ENCODE peak calls at places on chromosome 3, in nine cellular contexts. J, M, G, L, Z, C, U, Y and W are unnamed samples.

GRCh38 chr3:157856078-157856939 is 249.9 kb downstream of the SHOX2 start:
- DNase-seq in Y (no peak), J (no peak), U (no peak), L (no peak), Z (no peak), C (no peak), M (no peak), G (peak), W (no peak)

GRCh38 chr3:85427467-85427866 is 468.7 kb downstream of the CADM2 start:
- DNase-seq in Z (no peak), C (no peak), Y (no peak), G (no peak), J (no peak), U (no peak), M (no peak), L (no peak), W (no peak)

GRCh38 chr3:160395297-160395696 is 3.7 kb downstream of the IFT80 start:
- DNase-seq in M (no peak), L (peak), J (peak), Y (no peak), C (no peak), Z (no peak), G (peak), U (no peak), W (no peak)

GRCh38 chr3:146262711-146263110 is 11.8 kb upstream of the PLSCR4 start:
- DNase-seq in G (no peak), C (no peak), Y (no peak), J (no peak), Z (no peak), L (no peak), U (no peak), M (no peak), W (no peak)

GRCh38 chr3:121769246-121769645 is 19.7 kb upstream of the GOLGB1 start:
- DNase-seq in J (no peak), L (no peak), G (no peak), C (no peak), M (no peak), Z (no peak), Y (no peak), U (no peak), W (no peak)

GRCh38 chr3:98954806-98955205 is 53.3 kb upstream of the DCBLD2 start:
- DNase-seq in J (peak), Z (no peak), G (peak), U (no peak), Y (no peak), C (no peak), M (no peak), L (no peak), W (no peak)

GRCh38 chr3:29004885-29005599 is 275.8 kb upstream of the RBMS3 start:
- DNase-seq in L (no peak), Y (no peak), U (no peak), Z (no peak), J (no peak), G (no peak), M (no peak), C (no peak), W (no peak)

GRCh38 chr3:52572221-52572620 is 35.8 kb downstream of the UQCC5 start:
- DNase-seq in M (no peak), Y (no peak), J (no peak), G (no peak), U (no peak), Z (no peak), L (no peak), C (no peak), W (no peak)

GRCh38 chr3:46289551-46289950 is 47.3 kb downstream of the CCR3 start:
- DNase-seq in J (no peak), M (no peak), Z (no peak), L (no peak), Y (no peak), U (no peak), G (no peak), C (no peak), W (no peak)

GRCh38 chr3:23867400-23867799 is 49.4 kb downstream of the NKIRAS1 start:
- DNase-seq in G (no peak), M (no peak), U (no peak), C (no peak), L (no peak), J (no peak), Z (no peak), Y (no peak), W (no peak)

GRCh38 chr3:13195374-13195773 is 122.1 kb upstream of the IQSEC1 start:
- DNase-seq in U (no peak), Z (no peak), L (no peak), C (no peak), Y (no peak), J (no peak), M (no peak), G (no peak), W (no peak)

GRCh38 chr3:177977381-177978158 is 558.7 kb upstream of the KCNMB2 start:
- DNase-seq in C (no peak), J (peak), U (no peak), G (peak), Y (no peak), Z (no peak), M (no peak), L (no peak), W (no peak)

GRCh38 chr3:156710429-156710828 is 36.0 kb downstream of the TIPARP start:
- DNase-seq in U (no peak), Y (no peak), L (no peak), C (no peak), M (no peak), Z (no peak), J (no peak), G (no peak), W (no peak)

GRCh38 chr3:49772703-49773102 is 13.6 kb downstream of the IP6K1 start:
- DNase-seq in U (no peak), L (no peak), Y (no peak), J (no peak), M (no peak), C (no peak), Z (no peak), G (no peak), W (no peak)

GRCh38 chr3:42652611-42653302 is 740 bp upstream of the ZBTB47 start:
- DNase-seq in L (peak), Z (peak), Y (no peak), U (no peak), M (no peak), G (peak), J (peak), C (no peak), W (peak)

GRCh38 chr3:32945136-32945535 is 6.3 kb upstream of the CCR4 start:
- DNase-seq in Z (no peak), Y (peak), G (peak), J (peak), L (peak), C (no peak), M (no peak), U (no peak), W (no peak)

GRCh38 chr3:121175083-121175482 is 267.1 kb downstream of the STXBP5L start:
- DNase-seq in G (no peak), Z (no peak), C (no peak), L (no peak), J (no peak), Y (no peak), U (no peak), M (no peak), W (no peak)

GRCh38 chr3:138222316-138222715 is 35.2 kb downstream of the ARMC8 start:
- DNase-seq in G (no peak), Y (no peak), J (no peak), Z (no peak), U (no peak), L (no peak), M (no peak), C (no peak), W (peak)

GRCh38 chr3:118128886-118129285 is 905.8 kb downstream of the IGSF11 start:
- DNase-seq in L (no peak), Z (no peak), M (no peak), C (no peak), J (no peak), G (peak), Y (no peak), U (no peak), W (no peak)

GRCh38 chr3:134326760-134327593 is 47.3 kb downstream of the AMOTL2 start:
- DNase-seq in G (peak), J (peak), Y (peak), M (peak), L (peak), C (no peak), Z (peak), U (no peak), W (no peak)

GRCh38 chr3:197748597-197749314 is 927 bp upstream of the FYTTD1 start:
- DNase-seq in J (peak), M (no peak), Z (no peak), C (no peak), G (no peak), Y (no peak), L (no peak), U (no peak), W (no peak)

GRCh38 chr3:194276768-194277546 is 74.2 kb downstream of the CPN2 start:
- DNase-seq in J (no peak), L (no peak), U (no peak), C (no peak), Z (peak), M (no peak), G (no peak), Y (no peak), W (no peak)